ENCODE peak calls at places on chromosome 2, in four cellular contexts. Y is left ventricle myocardium inferior; V is stimulated activated CD8-positive, alpha-beta memory T cell treated with anti-CD3 and anti-CD28 coated beads, Interleukin-7, amount 100 ng/mL, for 1 hour; Q is D341Med. F is an unnamed sample.

GRCh38 chr2:139386401-139386800 is 606.2 kb upstream of the NXPH2 start:
- DNase-seq in V (no peak), Q (no peak), Y (no peak), F (no peak)

GRCh38 chr2:228653884-228654283 is 472.4 kb upstream of the SPHKAP start:
- DNase-seq in V (no peak), Q (no peak), Y (no peak), F (no peak)

GRCh38 chr2:86082768-86083167 is 22.9 kb downstream of the POLR1A start:
- DNase-seq in Q (no peak), Y (no peak), V (no peak), F (no peak)

GRCh38 chr2:227154976-227155375 is 9.0 kb downstream of the COL4A4 start:
- DNase-seq in Y (peak), Q (no peak), V (no peak), F (peak)

GRCh38 chr2:141927536-141927935 is 203.3 kb downstream of the LRP1B start:
- DNase-seq in V (no peak), Q (no peak), Y (no peak), F (no peak)

GRCh38 chr2:73907840-73908452 is 15.1 kb downstream of the ACTG2 start:
- DNase-seq in Q (peak), V (peak), Y (no peak), F (no peak)

GRCh38 chr2:191567229-191567628 is 110.7 kb upstream of the NABP1 start:
- DNase-seq in Y (no peak), V (no peak), Q (no peak), F (no peak)

GRCh38 chr2:66446178-66446860 is 11.4 kb downstream of the MEIS1 start:
- DNase-seq in Q (no peak), Y (peak), V (no peak), F (peak)

F was measured in left ventricle myocardium superior.